ENCODE peak calls at places on chromosomes 6 and 20, in six cellular contexts. R is progenitor cell of endocrine pancreas; G is activated CD4-positive, alpha-beta T cell treated with anti-CD3 and anti-CD28 coated beads, Interleukin-2, amount 50 U/mL, for 1 hour; K is PC-3; O is upper lobe of right lung; X is breast epithelium. U is an unnamed sample.

GRCh38 chr6:123994891-123995635 is 191.4 kb downstream of the NKAIN2 start:
- DNase-seq in R (no peak), G (no peak), K (no peak), O (no peak), X (no peak), U (no peak)

GRCh38 chr6:116280960-116281316 is 1.2 kb upstream of the TSPYL1 start:
- DNase-seq in R (no peak), G (no peak), K (no peak), O (no peak), X (no peak), U (no peak)

GRCh38 chr20:47885909-47886453 is 100.7 kb upstream of the SULF2 start:
- DNase-seq in R (no peak), G (no peak), K (no peak), O (no peak), X (no peak), U (no peak)

GRCh38 chr20:64155258-64156135 is 8.8 kb upstream of the MYT1 start:
- DNase-seq in R (no peak), G (no peak), K (no peak), O (no peak), X (no peak), U (no peak)

GRCh38 chr6:11979866-11980265 is 32.2 kb upstream of the HIVEP1 start:
- DNase-seq in R (no peak), G (no peak), K (no peak), O (no peak), X (no peak), U (no peak)

GRCh38 chr6:150334790-150335783 is 33.7 kb upstream of the IYD start:
- DNase-seq in R (peak), G (no peak), K (peak), O (no peak), X (no peak), U (peak)

GRCh38 chr6:14035448-14035847 is 82.1 kb upstream of the CD83 start:
- DNase-seq in R (no peak), G (no peak), K (peak), O (no peak), X (no peak), U (no peak)

GRCh38 chr6:111768431-111768770 is 104.9 kb downstream of the FYN start:
- DNase-seq in R (no peak), G (no peak), K (no peak), O (no peak), X (no peak), U (no peak)

GRCh38 chr20:57391439-57392129 is 388 bp downstream of the RBM38 start:
- DNase-seq in R (peak), G (no peak), K (peak), O (peak), X (no peak), U (no peak)

GRCh38 chr6:94041930-94042724 is 622.8 kb upstream of the EPHA7 start:
- DNase-seq in R (no peak), G (no peak), K (no peak), O (no peak), X (no peak), U (no peak)

GRCh38 chr20:13771853-13772453 is 12.8 kb downstream of the ESF1 start:
- DNase-seq in R (no peak), G (no peak), K (peak), O (no peak), X (no peak), U (no peak)

GRCh38 chr6:52407467-52407866 is 12.7 kb upstream of the EFHC1 start:
- DNase-seq in R (no peak), G (no peak), K (peak), O (no peak), X (no peak), U (peak)

GRCh38 chr20:5638023-5638422 is 112.2 kb upstream of the SHLD1 start:
- DNase-seq in R (no peak), G (no peak), K (no peak), O (no peak), X (no peak), U (no peak)

GRCh38 chr6:160400426-160400825 is 52.2 kb downstream of the SLC22A3 start:
- DNase-seq in R (no peak), G (no peak), K (no peak), O (no peak), X (no peak), U (no peak)

GRCh38 chr6:107535626-107536025 is 45.7 kb downstream of the SOBP start:
- DNase-seq in R (no peak), G (no peak), K (no peak), O (no peak), X (no peak), U (no peak)

GRCh38 chr6:41021832-41022231 is 17.2 kb downstream of the UNC5CL start:
- DNase-seq in R (no peak), G (no peak), K (peak), O (no peak), X (no peak), U (no peak)

GRCh38 chr20:4681971-4682370 is 39.7 kb upstream of the PRND start:
- DNase-seq in R (no peak), G (no peak), K (no peak), O (no peak), X (no peak), U (no peak)

GRCh38 chr20:36461600-36462439 is 79.5 kb upstream of the MYL9 start:
- DNase-seq in R (no peak), G (peak), K (peak), O (peak), X (peak), U (no peak)

GRCh38 chr6:1264619-1265445 is 47.1 kb upstream of the FOXQ1 start:
- DNase-seq in R (no peak), G (no peak), K (no peak), O (no peak), X (no peak), U (no peak)

GRCh38 chr20:62405108-62405980 is 1.7 kb downstream of the CABLES2 start:
- DNase-seq in R (peak), G (no peak), K (peak), O (peak), X (no peak), U (no peak)

GRCh38 chr20:33732166-33732970 is 572 bp downstream of the ZNF341 start:
- DNase-seq in R (no peak), G (peak), K (peak), O (peak), X (peak), U (peak)

GRCh38 chr6:75101896-75102680 is 103.8 kb downstream of the COL12A1 start:
- DNase-seq in R (no peak), G (no peak), K (no peak), O (no peak), X (no peak), U (no peak)

U was measured in pons.